ENCODE peak calls at places on chromosome 1, in six cellular contexts. A is IMR-90; Y is activated CD4-positive, CD25-positive, alpha-beta regulatory T cell treated with anti-CD3 and anti-CD28 coated beads, Interleukin-2, amount 50 U/mL, for 16 hours; V is LoVo; F is Peyer's patch; B is naive B cell. U is an unnamed sample.

GRCh38 chr1:236027096-236027495 is 37.8 kb downstream of the NID1 start:
- DNase-seq in F (no peak), Y (no peak), B (no peak), A (no peak), V (no peak), U (no peak)

GRCh38 chr1:3011127-3011526 is 10.1 kb upstream of the ACTRT2 start:
- DNase-seq in B (no peak), V (no peak), Y (no peak), F (no peak), A (no peak), U (no peak)

GRCh38 chr1:44283524-44284173 is 70.4 kb downstream of the DMAP1 start:
- DNase-seq in V (no peak), Y (no peak), A (no peak), F (no peak), B (no peak), U (no peak)

GRCh38 chr1:55876276-55877060 is 661.3 kb upstream of the USP24 start:
- DNase-seq in F (no peak), B (no peak), Y (no peak), A (no peak), V (no peak), U (no peak)

GRCh38 chr1:62946516-62946915 is 162.6 kb downstream of the ATG4C start:
- DNase-seq in Y (no peak), V (no peak), B (no peak), F (no peak), A (no peak), U (no peak)

GRCh38 chr1:7333576-7333975 is 437.5 kb upstream of the VAMP3 start:
- DNase-seq in A (peak), Y (no peak), V (no peak), B (no peak), F (no peak), U (no peak)

GRCh38 chr1:236141447-236142357 is 637 bp upstream of the GPR137B start:
- DNase-seq in V (peak), B (peak), Y (no peak), F (no peak), A (peak), U (peak)

GRCh38 chr1:90488451-90488850 is 228.7 kb downstream of the BARHL2 start:
- DNase-seq in V (no peak), F (no peak), A (peak), Y (no peak), B (no peak), U (no peak)

GRCh38 chr1:117284408-117285215 is 73.9 kb upstream of the VTCN1 start:
- DNase-seq in Y (no peak), V (peak), A (peak), B (no peak), F (no peak), U (no peak)

GRCh38 chr1:101043776-101044175 is 18.2 kb upstream of the DPH5 start:
- DNase-seq in B (no peak), Y (no peak), F (no peak), A (peak), V (no peak), U (no peak)

GRCh38 chr1:67941746-67942145 is 108.5 kb upstream of the GNG12 start:
- DNase-seq in A (no peak), F (no peak), V (no peak), Y (no peak), B (no peak), U (no peak)

GRCh38 chr1:43760745-43761343 is 53.5 kb downstream of the ST3GAL3 start:
- DNase-seq in Y (no peak), V (no peak), F (no peak), B (no peak), A (no peak), U (no peak)

GRCh38 chr1:78645728-78646127 is 3.9 kb upstream of the IFI44 start:
- DNase-seq in A (no peak), B (no peak), F (no peak), Y (no peak), V (no peak), U (no peak)

GRCh38 chr1:19450811-19451564 is 34.4 kb downstream of the CAPZB start:
- DNase-seq in B (no peak), F (no peak), A (peak), V (peak), Y (no peak), U (no peak)

GRCh38 chr1:107057197-107058133 is 991 bp downstream of the PRMT6 start:
- DNase-seq in F (peak), Y (peak), B (peak), V (peak), A (peak), U (peak)

GRCh38 chr1:6028042-6028895 is 17.4 kb upstream of the KCNAB2 start:
- DNase-seq in V (no peak), A (peak), Y (peak), B (peak), F (peak), U (no peak)

GRCh38 chr1:238664139-238664538 is 722.2 kb upstream of the CHRM3 start:
- DNase-seq in Y (no peak), B (no peak), V (no peak), A (no peak), F (no peak), U (no peak)

GRCh38 chr1:10651377-10651776 is 145.1 kb downstream of the CASZ1 start:
- DNase-seq in V (no peak), F (no peak), B (no peak), A (peak), Y (no peak), U (no peak)

GRCh38 chr1:179447489-179447888 is 81.7 kb downstream of the AXDND1 start:
- DNase-seq in B (no peak), F (no peak), V (no peak), Y (no peak), A (peak), U (peak)

GRCh38 chr1:7705048-7705907 is 65.8 kb upstream of the VAMP3 start:
- DNase-seq in F (peak), V (no peak), A (no peak), Y (no peak), B (peak), U (no peak)

GRCh38 chr1:94729287-94729686 is 90.9 kb upstream of the SLC44A3 start:
- DNase-seq in F (no peak), Y (no peak), V (no peak), B (no peak), A (peak), U (no peak)

GRCh38 chr1:24074817-24075725 is 36.9 kb downstream of the MYOM3 start:
- DNase-seq in Y (no peak), V (peak), F (no peak), B (no peak), A (no peak), U (no peak)

GRCh38 chr1:25711555-25712298 is 88.3 kb upstream of the SELENON start:
- DNase-seq in A (peak), F (peak), B (no peak), V (no peak), Y (peak), U (no peak)

GRCh38 chr1:175498002-175498401 is 245.4 kb downstream of the TNR start:
- DNase-seq in F (no peak), A (no peak), V (no peak), B (no peak), Y (no peak), U (no peak)

GRCh38 chr1:59499273-59499955 is 202.5 kb downstream of the FGGY start:
- DNase-seq in V (peak), B (no peak), Y (no peak), F (no peak), A (no peak), U (no peak)

GRCh38 chr1:228758451-228758850 is 23.2 kb downstream of the RHOU start:
- DNase-seq in A (no peak), V (no peak), Y (no peak), F (no peak), B (no peak), U (no peak)